ENCODE peak calls at places on chromosomes 2 and 18, in six cellular contexts. M, U, V, D, X and P are unnamed samples.
A peak's percentile ranks its signal among the peaks of the same experiment; 100 is the strongest.

GRCh38 chr2:77028032-77028600 is 494.1 kb downstream of the LRRTM4 start:
- DNase-seq in X (no peak), D (no peak), V (no peak), M (no peak), U (peak; percentile 5), P (no peak)

GRCh38 chr2:231315896-231316295 is 79.6 kb upstream of the B3GNT7 start:
- DNase-seq in V (no peak), X (no peak), U (no peak), D (peak; percentile 78), M (no peak), P (no peak)

GRCh38 chr2:238700122-238700457 is 147.8 kb upstream of the TWIST2 start:
- DNase-seq in X (no peak), D (no peak), U (peak; percentile 48), V (no peak), M (peak; percentile 64), P (peak; percentile 29)

GRCh38 chr18:77765468-77765867 is 515.8 kb downstream of the GALR1 start:
- DNase-seq in D (no peak), U (peak; percentile 0), M (no peak), V (no peak), X (peak; percentile 29), P (no peak)

GRCh38 chr2:112006076-112006410 is 49.0 kb upstream of the TMEM87B start:
- DNase-seq in X (no peak), U (peak; percentile 49), V (peak; percentile 78), D (no peak), M (peak; percentile 53), P (no peak)

GRCh38 chr2:235576337-235576910 is 82.6 kb downstream of the AGAP1 start:
- DNase-seq in M (no peak), V (peak; percentile 80), X (no peak), U (no peak), D (no peak), P (no peak)

GRCh38 chr2:70360661-70361316 is 58.9 kb upstream of the FAM136A start:
- DNase-seq in D (no peak), V (peak; percentile 65), X (no peak), M (no peak), U (no peak), P (no peak)

GRCh38 chr2:235489897-235490296 is 3.9 kb upstream of the AGAP1 start:
- DNase-seq in X (no peak), D (no peak), V (no peak), M (no peak), U (no peak), P (no peak)

GRCh38 chr2:18626958-18627650 is 37.7 kb upstream of the NT5C1B start:
- DNase-seq in M (no peak), U (peak; percentile 42), V (no peak), X (no peak), D (no peak), P (no peak)

GRCh38 chr18:31105733-31106132 is 3.5 kb upstream of the DSC2 start:
- DNase-seq in D (no peak), V (no peak), X (no peak), U (no peak), M (no peak), P (no peak)

GRCh38 chr2:74374509-74375205 is 5.5 kb downstream of the DCTN1 start:
- DNase-seq in M (peak; percentile 72), D (no peak), X (peak; percentile 95), U (peak; percentile 83), V (no peak), P (no peak)

GRCh38 chr18:26233208-26233607 is 7.0 kb downstream of the TAF4B start:
- DNase-seq in U (no peak), D (no peak), M (no peak), X (peak; percentile 33), V (no peak), P (no peak)

GRCh38 chr2:54606393-54606973 is 117.0 kb upstream of the EML6 start:
- DNase-seq in U (no peak), M (no peak), X (no peak), V (no peak), D (no peak), P (no peak)

GRCh38 chr2:1494257-1494656 is 81.0 kb downstream of the TPO start:
- DNase-seq in D (no peak), V (no peak), M (no peak), U (no peak), X (no peak), P (no peak)

GRCh38 chr2:49351531-49351930 is 197.2 kb upstream of the FSHR start:
- DNase-seq in U (no peak), X (peak; percentile 19), M (no peak), D (no peak), V (no peak), P (no peak)

GRCh38 chr2:187453078-187453641 is 5.1 kb upstream of the CALCRL start:
- DNase-seq in U (no peak), V (no peak), D (peak; percentile 18), M (peak; percentile 13), X (peak; percentile 65), P (peak; percentile 70)

GRCh38 chr18:63346031-63346430 is 21.0 kb downstream of the KDSR start:
- DNase-seq in D (no peak), X (no peak), V (no peak), M (no peak), U (peak; percentile 6), P (no peak)

GRCh38 chr2:120818441-120818920 is 82.8 kb downstream of the GLI2 start:
- DNase-seq in D (no peak), X (no peak), M (peak; percentile 95), V (no peak), U (peak; percentile 95), P (peak; percentile 75)

GRCh38 chr18:79588131-79588635 is 91.4 kb upstream of the CTDP1 start:
- DNase-seq in U (no peak), M (no peak), X (no peak), V (no peak), D (no peak), P (no peak)

GRCh38 chr18:905307-905947 is 756 bp downstream of the ADCYAP1 start:
- DNase-seq in M (no peak), U (no peak), D (no peak), X (peak; percentile 42), V (no peak), P (no peak)

GRCh38 chr2:237485844-237486243 is 1.2 kb upstream of the MLPH start:
- DNase-seq in D (no peak), X (peak; percentile 50), U (no peak), V (peak; percentile 61), M (no peak), P (no peak)

GRCh38 chr2:140027320-140027719 is 1247.1 kb upstream of the NXPH2 start:
- DNase-seq in D (no peak), X (peak; percentile 18), V (no peak), M (no peak), U (no peak), P (no peak)

GRCh38 chr18:32093106-32093511 is 1.4 kb downstream of the RNF138 start:
- DNase-seq in D (peak; percentile 81), X (peak; percentile 76), V (no peak), U (peak; percentile 65), M (peak; percentile 58), P (peak; percentile 88)

GRCh38 chr2:205060269-205060668 is 515.0 kb downstream of the PARD3B start:
- DNase-seq in M (peak; percentile 89), X (no peak), U (peak; percentile 84), V (peak; percentile 80), D (no peak), P (peak; percentile 87)

GRCh38 chr2:178550352-178550751 is 70.1 kb downstream of the PLEKHA3 start:
- DNase-seq in X (no peak), U (no peak), M (no peak), V (no peak), D (no peak), P (no peak)

GRCh38 chr2:161578998-161579397 is 45.2 kb upstream of the SLC4A10 start:
- DNase-seq in X (no peak), D (no peak), V (no peak), M (no peak), U (no peak), P (no peak)

GRCh38 chr2:71602115-71602495 is 148.7 kb downstream of the DYSF start:
- DNase-seq in D (no peak), X (no peak), V (no peak), M (no peak), U (no peak), P (no peak)

GRCh38 chr2:216119144-216119543 is 10.0 kb downstream of the XRCC5 start:
- DNase-seq in D (no peak), M (no peak), X (no peak), V (no peak), U (no peak), P (no peak)
- H3K36me3 ChIP-seq in D (peaks cover 22% of the 10 kb centered on the region), M (peaks cover 52% of the 10 kb centered on the region), X (peaks cover 90% of the 10 kb centered on the region), V (peaks cover 77% of the 10 kb centered on the region), U (peaks cover 8% of the 10 kb centered on the region), P (peaks cover 78% of the 10 kb centered on the region)

GRCh38 chr2:286774-287392 is 1.0 kb downstream of the ALKAL2 start:
- DNase-seq in M (no peak), V (no peak), X (peak; percentile 65), U (no peak), D (no peak), P (no peak)
- H3K4me3 ChIP-seq in M (no peak overlapping the region), V (no peak overlapping the region), X (peak overlapping the region; percentile 65), U (no peak overlapping the region), D (no peak overlapping the region), P (peak overlapping the region; percentile 37)

DNA sequence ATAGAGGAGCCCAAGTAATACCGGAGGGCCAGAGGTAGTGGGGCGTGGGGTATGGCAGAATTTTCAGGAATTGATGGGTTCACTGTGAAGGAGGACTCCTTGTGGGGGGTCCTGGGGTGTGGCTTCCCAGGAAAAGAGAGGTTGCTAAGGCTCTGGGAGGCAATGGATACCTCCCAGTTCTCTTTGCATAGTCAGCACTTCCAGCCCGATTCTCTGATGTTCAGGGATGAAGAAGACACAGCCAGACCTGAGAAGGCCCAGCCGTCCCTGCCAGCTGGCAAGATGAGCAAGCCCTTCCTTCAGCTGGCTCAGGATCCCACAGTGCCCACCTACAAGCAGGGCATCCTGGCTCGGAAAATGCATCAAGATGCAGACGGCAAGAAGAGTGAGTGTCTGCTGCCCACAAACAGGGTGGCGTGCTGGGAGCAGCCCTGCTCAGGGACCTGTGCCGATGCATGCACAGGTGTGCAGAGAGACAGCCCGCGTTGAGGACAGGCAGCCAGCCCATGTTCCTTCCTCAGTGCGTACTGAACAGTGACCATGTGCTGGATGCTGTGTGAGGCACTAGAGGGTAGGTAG is 22.2 kb downstream of the PSD4 start:
- DNase-seq in V (no peak), U (no peak), M (no peak), D (no peak), X (no peak), P (no peak)
- H3K36me3 ChIP-seq in V (no peaks in the 10 kb centered on the region), U (no peaks in the 10 kb centered on the region), M (no peaks in the 10 kb centered on the region), D (peaks cover 51% of the 10 kb centered on the region), X (no peaks in the 10 kb centered on the region), P (no peaks in the 10 kb centered on the region)

GRCh38 chr18:46167971-46168370 is 63.8 kb downstream of the HAUS1 start:
- DNase-seq in V (peak; percentile 50), M (no peak), X (peak; percentile 27), U (no peak), D (peak; percentile 81), P (no peak)
- H3K4me3 ChIP-seq in V (no peak overlapping the region), M (no peak overlapping the region), X (no peak overlapping the region), U (no peak overlapping the region), D (peak overlapping the region; percentile 41), P (no peak overlapping the region)